ENCODE peak calls at places on chromosomes 13 and 19, in four cellular contexts. One of them, this sample, is unnamed.

GRCh38 chr13:26706381-26706780 is 54.2 kb downstream of the GPR12 start:
- DNase-seq in H1: no peak
- DNase-seq in GM12878: no peak
- DNase-seq in HL-60: no peak
- DNase-seq in this sample: no peak

GRCh38 chr13:65594255-65594654 is 1635.9 kb downstream of the PCDH9 start:
- DNase-seq in H1: no peak
- DNase-seq in GM12878: no peak
- DNase-seq in HL-60: no peak
- DNase-seq in this sample: peak

GRCh38 chr19:14111486-14111885 is 6.1 kb downstream of the PRKACA start:
- DNase-seq in H1: no peak
- DNase-seq in GM12878: no peak
- DNase-seq in HL-60: no peak
- DNase-seq in this sample: no peak

GRCh38 chr13:27403252-27403678 is 21.2 kb upstream of the GTF3A start:
- DNase-seq in H1: no peak
- DNase-seq in GM12878: no peak
- DNase-seq in HL-60: no peak
- DNase-seq in this sample: no peak

GRCh38 chr13:83905641-83906040 is 23.4 kb upstream of the SLITRK1 start:
- DNase-seq in H1: no peak
- DNase-seq in GM12878: no peak
- DNase-seq in HL-60: no peak
- DNase-seq in this sample: no peak

GRCh38 chr13:99978781-99979452 is 2.7 kb upstream of the ZIC2 start:
- DNase-seq in H1: no peak
- DNase-seq in GM12878: no peak
- DNase-seq in HL-60: no peak
- DNase-seq in this sample: peak

GRCh38 chr13:40069173-40070044 is 413.9 kb downstream of the COG6 start:
- DNase-seq in H1: no peak
- DNase-seq in GM12878: no peak
- DNase-seq in HL-60: peak
- DNase-seq in this sample: peak

GRCh38 chr19:1279782-1280341 is 4.5 kb downstream of the FAM174C start:
- DNase-seq in H1: no peak
- DNase-seq in GM12878: no peak
- DNase-seq in HL-60: peak
- DNase-seq in this sample: peak

GRCh38 chr13:33236021-33236420 is 49.5 kb downstream of the STARD13 start:
- DNase-seq in H1: no peak
- DNase-seq in GM12878: no peak
- DNase-seq in HL-60: no peak
- DNase-seq in this sample: no peak

GRCh38 chr13:110957181-110957884 is 42.5 kb upstream of the ANKRD10 start:
- DNase-seq in H1: no peak
- DNase-seq in GM12878: no peak
- DNase-seq in HL-60: no peak
- DNase-seq in this sample: no peak

GRCh38 chr13:71015021-71015420 is 852.0 kb downstream of the DACH1 start:
- DNase-seq in H1: no peak
- DNase-seq in GM12878: no peak
- DNase-seq in HL-60: no peak
- DNase-seq in this sample: no peak

GRCh38 chr13:29452773-29453574 is 142.5 kb downstream of the SLC7A1 start:
- DNase-seq in H1: no peak
- DNase-seq in GM12878: no peak
- DNase-seq in HL-60: no peak
- DNase-seq in this sample: peak

GRCh38 chr13:29457299-29457698 is 138.2 kb downstream of the SLC7A1 start:
- DNase-seq in H1: no peak
- DNase-seq in GM12878: no peak
- DNase-seq in HL-60: no peak
- DNase-seq in this sample: no peak

GRCh38 chr13:29456419-29456818 is 139.1 kb downstream of the SLC7A1 start:
- DNase-seq in H1: no peak
- DNase-seq in GM12878: no peak
- DNase-seq in HL-60: no peak
- DNase-seq in this sample: no peak

GRCh38 chr13:29454931-29455481 is 140.5 kb downstream of the SLC7A1 start:
- DNase-seq in H1: no peak
- DNase-seq in GM12878: no peak
- DNase-seq in HL-60: peak
- DNase-seq in this sample: no peak

GRCh38 chr13:29453657-29454056 is 141.8 kb downstream of the SLC7A1 start:
- DNase-seq in H1: no peak
- DNase-seq in GM12878: no peak
- DNase-seq in HL-60: no peak
- DNase-seq in this sample: no peak
- TF ChIP-seq GABPA in H1: no peak
- TF ChIP-seq GABPA in GM12878: no peak
- TF ChIP-seq GABPA in HL-60: no peak
- TF ChIP-seq GABPA in this sample: no peak

GRCh38 chr13:49859568-49859967 is 67.1 kb upstream of the KPNA3 start:
- DNase-seq in H1: no peak
- DNase-seq in GM12878: no peak
- DNase-seq in HL-60: no peak
- DNase-seq in this sample: no peak
- TF ChIP-seq GABPA in H1: no peak
- TF ChIP-seq GABPA in GM12878: no peak
- TF ChIP-seq GABPA in HL-60: no peak
- TF ChIP-seq GABPA in this sample: no peak

GRCh38 chr13:24228852-24229458 is 68.4 kb downstream of the SPATA13 start:
- DNase-seq in H1: no peak
- DNase-seq in GM12878: no peak
- DNase-seq in HL-60: peak
- DNase-seq in this sample: peak
- TF ChIP-seq GABPA in H1: no peak
- TF ChIP-seq GABPA in GM12878: no peak
- TF ChIP-seq GABPA in HL-60: no peak
- TF ChIP-seq GABPA in this sample: no peak

DNA sequence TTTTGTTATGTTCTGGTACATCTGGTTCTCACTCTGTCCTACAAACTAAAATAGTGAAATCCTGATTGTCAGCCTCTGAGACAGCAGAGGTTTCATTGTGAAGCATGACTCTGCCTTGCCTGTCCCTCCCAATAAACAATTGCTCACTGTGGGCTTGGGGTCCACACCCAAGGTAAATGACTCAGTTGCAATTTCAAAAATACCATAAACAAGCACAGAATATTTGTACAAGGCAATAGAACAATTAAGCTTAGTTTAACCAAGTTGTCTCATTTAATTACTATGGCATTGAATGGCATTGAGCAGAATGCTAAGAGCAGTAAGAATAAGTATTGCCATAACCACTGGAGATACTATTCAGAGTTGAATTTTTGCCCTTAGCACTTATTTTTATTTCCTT is 353.6 kb downstream of the SPRY2 start:
- DNase-seq in H1: no peak
- DNase-seq in GM12878: no peak
- DNase-seq in HL-60: no peak
- DNase-seq in this sample: no peak
- TF ChIP-seq GABPA in H1: no peak
- TF ChIP-seq GABPA in GM12878: no peak
- TF ChIP-seq GABPA in HL-60: no peak
- TF ChIP-seq GABPA in this sample: no peak

GRCh38 chr13:109483369-109483768 is 303.0 kb downstream of the IRS2 start:
- DNase-seq in H1: no peak
- DNase-seq in GM12878: no peak
- DNase-seq in HL-60: peak
- DNase-seq in this sample: no peak

GRCh38 chr13:109476001-109476400 is 310.4 kb downstream of the IRS2 start:
- DNase-seq in H1: no peak
- DNase-seq in GM12878: no peak
- DNase-seq in HL-60: no peak
- DNase-seq in this sample: no peak

GRCh38 chr13:109481046-109481445 is 305.3 kb downstream of the IRS2 start:
- DNase-seq in H1: no peak
- DNase-seq in GM12878: no peak
- DNase-seq in HL-60: no peak
- DNase-seq in this sample: no peak

GRCh38 chr13:109479534-109479933 is 306.8 kb downstream of the IRS2 start:
- DNase-seq in H1: no peak
- DNase-seq in GM12878: no peak
- DNase-seq in HL-60: no peak
- DNase-seq in this sample: no peak

DNA sequence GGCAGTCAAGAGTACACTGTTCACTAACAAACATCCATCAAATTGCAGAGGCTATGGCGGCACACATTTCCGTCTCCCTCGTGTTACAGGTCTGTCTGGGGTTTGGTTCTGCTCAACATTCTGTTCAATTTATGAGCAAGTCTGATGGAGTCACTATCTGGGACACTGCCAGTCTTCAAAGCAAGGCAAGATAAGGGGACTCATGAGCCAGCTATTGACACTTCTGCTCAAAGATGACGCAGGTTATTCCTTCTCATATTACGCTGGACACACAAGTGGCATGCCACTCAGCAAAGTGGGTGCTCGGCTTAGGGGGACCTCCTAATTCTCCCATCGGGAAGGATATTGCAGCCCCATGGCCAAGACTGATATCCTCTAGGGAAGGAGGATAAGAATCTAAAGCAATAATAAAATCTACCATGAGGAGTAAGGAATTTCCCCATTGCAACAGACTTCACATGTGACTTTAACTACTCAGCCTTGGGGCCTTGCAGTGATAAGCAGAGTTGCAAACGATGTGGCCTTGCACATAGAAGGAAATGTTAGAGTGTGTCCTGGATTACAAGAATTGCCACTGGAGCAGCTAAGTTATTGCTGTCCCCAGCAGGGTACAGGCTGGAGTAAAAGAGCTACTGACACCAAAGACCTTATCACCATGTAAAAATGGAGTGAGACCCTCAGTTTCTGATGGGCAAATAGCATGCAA is 306.2 kb downstream of the IRS2 start:
- DNase-seq in H1: no peak
- DNase-seq in GM12878: no peak
- DNase-seq in HL-60: no peak
- DNase-seq in this sample: no peak
- TF ChIP-seq GABPA in H1: no peak
- TF ChIP-seq GABPA in GM12878: no peak
- TF ChIP-seq GABPA in HL-60: no peak
- TF ChIP-seq GABPA in this sample: no peak

GRCh38 chr19:53881482-53882390 is at the start of gene PRKCG:
- DNase-seq in H1: no peak
- DNase-seq in GM12878: no peak
- DNase-seq in HL-60: no peak
- DNase-seq in this sample: peak
- TF ChIP-seq GABPA in H1: peak
- TF ChIP-seq GABPA in GM12878: no peak
- TF ChIP-seq GABPA in HL-60: no peak
- TF ChIP-seq GABPA in this sample: no peak

GRCh38 chr13:79108914-79109643 is 297.0 kb downstream of the RBM26 start:
- DNase-seq in H1: no peak
- DNase-seq in GM12878: peak
- DNase-seq in HL-60: no peak
- DNase-seq in this sample: no peak
- TF ChIP-seq GABPA in H1: no peak
- TF ChIP-seq GABPA in GM12878: no peak
- TF ChIP-seq GABPA in HL-60: no peak
- TF ChIP-seq GABPA in this sample: no peak

This sample was measured in SK-N-SH.